ENCODE peak calls at places on chromosome 4, in six cellular contexts. One of them, this sample, is unnamed.
A peak's percentile ranks its signal among the peaks of the same experiment; 100 is the strongest.

GRCh38 chr4:13917010-13917409 is 289.5 kb upstream of the BOD1L1 start:
- DNase-seq in stimulated activated CD4-positive, alpha-beta T cell treated with anti-CD3 and anti-CD28 coated beads, Interleukin-4, amount 100 ng/mL, for 24 hours: no peak
- DNase-seq in stromal cell of bone marrow: peak; percentile 90
- DNase-seq in tibial nerve: no peak
- DNase-seq in left ventricle myocardium inferior: no peak
- DNase-seq in NCI-H510A treated with DMSO at 0.1 percent for 48 hours: no peak
- DNase-seq in this sample: no peak

GRCh38 chr4:41122775-41123174 is 91.6 kb downstream of the APBB2 start:
- DNase-seq in stimulated activated CD4-positive, alpha-beta T cell treated with anti-CD3 and anti-CD28 coated beads, Interleukin-4, amount 100 ng/mL, for 24 hours: no peak
- DNase-seq in stromal cell of bone marrow: no peak
- DNase-seq in left ventricle myocardium inferior: no peak
- DNase-seq in tibial nerve: no peak
- DNase-seq in NCI-H510A treated with DMSO at 0.1 percent for 48 hours: no peak
- DNase-seq in this sample: no peak

GRCh38 chr4:60582167-60582566 is 618.0 kb upstream of the ADGRL3 start:
- DNase-seq in left ventricle myocardium inferior: no peak
- DNase-seq in stromal cell of bone marrow: no peak
- DNase-seq in tibial nerve: no peak
- DNase-seq in stimulated activated CD4-positive, alpha-beta T cell treated with anti-CD3 and anti-CD28 coated beads, Interleukin-4, amount 100 ng/mL, for 24 hours: no peak
- DNase-seq in NCI-H510A treated with DMSO at 0.1 percent for 48 hours: no peak
- DNase-seq in this sample: no peak

GRCh38 chr4:123547167-123547817 is 150.7 kb downstream of the SPRY1 start:
- DNase-seq in left ventricle myocardium inferior: no peak
- DNase-seq in tibial nerve: no peak
- DNase-seq in NCI-H510A treated with DMSO at 0.1 percent for 48 hours: peak; percentile 78
- DNase-seq in stromal cell of bone marrow: no peak
- DNase-seq in stimulated activated CD4-positive, alpha-beta T cell treated with anti-CD3 and anti-CD28 coated beads, Interleukin-4, amount 100 ng/mL, for 24 hours: no peak
- DNase-seq in this sample: no peak

GRCh38 chr4:175424111-175424510 is 388.0 kb downstream of the GPM6A start:
- DNase-seq in stromal cell of bone marrow: no peak
- DNase-seq in stimulated activated CD4-positive, alpha-beta T cell treated with anti-CD3 and anti-CD28 coated beads, Interleukin-4, amount 100 ng/mL, for 24 hours: no peak
- DNase-seq in left ventricle myocardium inferior: no peak
- DNase-seq in NCI-H510A treated with DMSO at 0.1 percent for 48 hours: no peak
- DNase-seq in tibial nerve: no peak
- DNase-seq in this sample: no peak

GRCh38 chr4:122711893-122712292 is 20.6 kb upstream of the BBS12 start:
- DNase-seq in stimulated activated CD4-positive, alpha-beta T cell treated with anti-CD3 and anti-CD28 coated beads, Interleukin-4, amount 100 ng/mL, for 24 hours: no peak
- DNase-seq in left ventricle myocardium inferior: no peak
- DNase-seq in stromal cell of bone marrow: no peak
- DNase-seq in tibial nerve: no peak
- DNase-seq in NCI-H510A treated with DMSO at 0.1 percent for 48 hours: no peak
- DNase-seq in this sample: no peak

GRCh38 chr4:102787096-102787867 is 26.5 kb upstream of the MANBA start:
- DNase-seq in left ventricle myocardium inferior: no peak
- DNase-seq in stimulated activated CD4-positive, alpha-beta T cell treated with anti-CD3 and anti-CD28 coated beads, Interleukin-4, amount 100 ng/mL, for 24 hours: peak; percentile 24
- DNase-seq in NCI-H510A treated with DMSO at 0.1 percent for 48 hours: no peak
- DNase-seq in tibial nerve: no peak
- DNase-seq in stromal cell of bone marrow: peak; percentile 34
- DNase-seq in this sample: no peak

GRCh38 chr4:49044270-49044669 is 58.2 kb downstream of the CWH43 start:
- DNase-seq in NCI-H510A treated with DMSO at 0.1 percent for 48 hours: no peak
- DNase-seq in tibial nerve: no peak
- DNase-seq in left ventricle myocardium inferior: no peak
- DNase-seq in stromal cell of bone marrow: no peak
- DNase-seq in stimulated activated CD4-positive, alpha-beta T cell treated with anti-CD3 and anti-CD28 coated beads, Interleukin-4, amount 100 ng/mL, for 24 hours: no peak
- DNase-seq in this sample: no peak

GRCh38 chr4:10093801-10094552 is 22.6 kb downstream of the WDR1 start:
- DNase-seq in left ventricle myocardium inferior: no peak
- DNase-seq in stimulated activated CD4-positive, alpha-beta T cell treated with anti-CD3 and anti-CD28 coated beads, Interleukin-4, amount 100 ng/mL, for 24 hours: no peak
- DNase-seq in stromal cell of bone marrow: no peak
- DNase-seq in tibial nerve: no peak
- DNase-seq in NCI-H510A treated with DMSO at 0.1 percent for 48 hours: no peak
- DNase-seq in this sample: no peak

GRCh38 chr4:138242076-138242829 is at the start of gene SLC7A11:
- DNase-seq in tibial nerve: peak; percentile 35
- DNase-seq in stimulated activated CD4-positive, alpha-beta T cell treated with anti-CD3 and anti-CD28 coated beads, Interleukin-4, amount 100 ng/mL, for 24 hours: peak; percentile 17
- DNase-seq in left ventricle myocardium inferior: no peak
- DNase-seq in NCI-H510A treated with DMSO at 0.1 percent for 48 hours: peak; percentile 98
- DNase-seq in stromal cell of bone marrow: peak; percentile 96
- DNase-seq in this sample: peak; percentile 86

GRCh38 chr4:10102193-10102980 is 14.2 kb downstream of the WDR1 start:
- DNase-seq in left ventricle myocardium inferior: no peak
- DNase-seq in stimulated activated CD4-positive, alpha-beta T cell treated with anti-CD3 and anti-CD28 coated beads, Interleukin-4, amount 100 ng/mL, for 24 hours: no peak
- DNase-seq in tibial nerve: no peak
- DNase-seq in NCI-H510A treated with DMSO at 0.1 percent for 48 hours: no peak
- DNase-seq in stromal cell of bone marrow: no peak
- DNase-seq in this sample: no peak

GRCh38 chr4:2961411-2962098 is 1.7 kb downstream of the NOP14 start:
- DNase-seq in stromal cell of bone marrow: no peak
- DNase-seq in tibial nerve: no peak
- DNase-seq in NCI-H510A treated with DMSO at 0.1 percent for 48 hours: no peak
- DNase-seq in left ventricle myocardium inferior: no peak
- DNase-seq in stimulated activated CD4-positive, alpha-beta T cell treated with anti-CD3 and anti-CD28 coated beads, Interleukin-4, amount 100 ng/mL, for 24 hours: no peak
- DNase-seq in this sample: no peak

GRCh38 chr4:136001791-136002190 is 1530.5 kb downstream of the PCDH18 start:
- DNase-seq in NCI-H510A treated with DMSO at 0.1 percent for 48 hours: no peak
- DNase-seq in left ventricle myocardium inferior: no peak
- DNase-seq in stromal cell of bone marrow: no peak
- DNase-seq in tibial nerve: no peak
- DNase-seq in stimulated activated CD4-positive, alpha-beta T cell treated with anti-CD3 and anti-CD28 coated beads, Interleukin-4, amount 100 ng/mL, for 24 hours: no peak
- DNase-seq in this sample: no peak

GRCh38 chr4:1174941-1175634 is 2.7 kb upstream of the SPON2 start:
- DNase-seq in NCI-H510A treated with DMSO at 0.1 percent for 48 hours: no peak
- DNase-seq in stimulated activated CD4-positive, alpha-beta T cell treated with anti-CD3 and anti-CD28 coated beads, Interleukin-4, amount 100 ng/mL, for 24 hours: no peak
- DNase-seq in stromal cell of bone marrow: no peak
- DNase-seq in tibial nerve: no peak
- DNase-seq in left ventricle myocardium inferior: no peak
- DNase-seq in this sample: no peak

GRCh38 chr4:10982305-10982704 is 297.7 kb upstream of the CLNK start:
- DNase-seq in stimulated activated CD4-positive, alpha-beta T cell treated with anti-CD3 and anti-CD28 coated beads, Interleukin-4, amount 100 ng/mL, for 24 hours: no peak
- DNase-seq in NCI-H510A treated with DMSO at 0.1 percent for 48 hours: no peak
- DNase-seq in tibial nerve: no peak
- DNase-seq in left ventricle myocardium inferior: no peak
- DNase-seq in stromal cell of bone marrow: no peak
- DNase-seq in this sample: no peak

GRCh38 chr4:178681871-178682270 is 1239.6 kb upstream of the AGA start:
- DNase-seq in left ventricle myocardium inferior: no peak
- DNase-seq in tibial nerve: no peak
- DNase-seq in stromal cell of bone marrow: no peak
- DNase-seq in NCI-H510A treated with DMSO at 0.1 percent for 48 hours: no peak
- DNase-seq in stimulated activated CD4-positive, alpha-beta T cell treated with anti-CD3 and anti-CD28 coated beads, Interleukin-4, amount 100 ng/mL, for 24 hours: no peak
- DNase-seq in this sample: no peak

GRCh38 chr4:123396294-123397275 is at the start of gene SPRY1:
- DNase-seq in stromal cell of bone marrow: peak; percentile 80
- DNase-seq in tibial nerve: peak; percentile 87
- DNase-seq in stimulated activated CD4-positive, alpha-beta T cell treated with anti-CD3 and anti-CD28 coated beads, Interleukin-4, amount 100 ng/mL, for 24 hours: peak; percentile 77
- DNase-seq in left ventricle myocardium inferior: peak; percentile 86
- DNase-seq in NCI-H510A treated with DMSO at 0.1 percent for 48 hours: peak; percentile 76
- DNase-seq in this sample: peak; percentile 58

GRCh38 chr4:183721207-183722081 is 62.4 kb downstream of the TRAPPC11 start:
- DNase-seq in NCI-H510A treated with DMSO at 0.1 percent for 48 hours: no peak
- DNase-seq in stromal cell of bone marrow: no peak
- DNase-seq in left ventricle myocardium inferior: peak; percentile 70
- DNase-seq in stimulated activated CD4-positive, alpha-beta T cell treated with anti-CD3 and anti-CD28 coated beads, Interleukin-4, amount 100 ng/mL, for 24 hours: peak; percentile 57
- DNase-seq in tibial nerve: no peak
- DNase-seq in this sample: no peak

GRCh38 chr4:18938343-18939109 is 917.0 kb upstream of the LCORL start:
- DNase-seq in left ventricle myocardium inferior: no peak
- DNase-seq in tibial nerve: no peak
- DNase-seq in stimulated activated CD4-positive, alpha-beta T cell treated with anti-CD3 and anti-CD28 coated beads, Interleukin-4, amount 100 ng/mL, for 24 hours: no peak
- DNase-seq in NCI-H510A treated with DMSO at 0.1 percent for 48 hours: no peak
- DNase-seq in stromal cell of bone marrow: no peak
- DNase-seq in this sample: no peak

GRCh38 chr4:8289151-8289750 is 19.7 kb downstream of the HTRA3 start:
- DNase-seq in stimulated activated CD4-positive, alpha-beta T cell treated with anti-CD3 and anti-CD28 coated beads, Interleukin-4, amount 100 ng/mL, for 24 hours: no peak
- DNase-seq in NCI-H510A treated with DMSO at 0.1 percent for 48 hours: no peak
- DNase-seq in stromal cell of bone marrow: no peak
- DNase-seq in left ventricle myocardium inferior: no peak
- DNase-seq in tibial nerve: no peak
- DNase-seq in this sample: no peak

GRCh38 chr4:168854216-168854921 is 155.7 kb downstream of the CBR4 start:
- DNase-seq in tibial nerve: peak; percentile 60
- DNase-seq in NCI-H510A treated with DMSO at 0.1 percent for 48 hours: no peak
- DNase-seq in left ventricle myocardium inferior: peak; percentile 32
- DNase-seq in stromal cell of bone marrow: no peak
- DNase-seq in stimulated activated CD4-positive, alpha-beta T cell treated with anti-CD3 and anti-CD28 coated beads, Interleukin-4, amount 100 ng/mL, for 24 hours: no peak
- DNase-seq in this sample: no peak

GRCh38 chr4:108113229-108113628 is 55.5 kb downstream of the LEF1 start:
- DNase-seq in left ventricle myocardium inferior: no peak
- DNase-seq in tibial nerve: no peak
- DNase-seq in stromal cell of bone marrow: no peak
- DNase-seq in stimulated activated CD4-positive, alpha-beta T cell treated with anti-CD3 and anti-CD28 coated beads, Interleukin-4, amount 100 ng/mL, for 24 hours: peak; percentile 52
- DNase-seq in NCI-H510A treated with DMSO at 0.1 percent for 48 hours: no peak
- DNase-seq in this sample: no peak

GRCh38 chr4:74531952-74532794 is 87.2 kb downstream of the AREG start:
- DNase-seq in stromal cell of bone marrow: peak; percentile 80
- DNase-seq in left ventricle myocardium inferior: no peak
- DNase-seq in stimulated activated CD4-positive, alpha-beta T cell treated with anti-CD3 and anti-CD28 coated beads, Interleukin-4, amount 100 ng/mL, for 24 hours: no peak
- DNase-seq in NCI-H510A treated with DMSO at 0.1 percent for 48 hours: peak; percentile 52
- DNase-seq in tibial nerve: no peak
- DNase-seq in this sample: no peak

GRCh38 chr4:8050555-8051206 is 107.9 kb downstream of the ABLIM2 start:
- DNase-seq in NCI-H510A treated with DMSO at 0.1 percent for 48 hours: peak; percentile 82
- DNase-seq in left ventricle myocardium inferior: peak; percentile 86
- DNase-seq in stimulated activated CD4-positive, alpha-beta T cell treated with anti-CD3 and anti-CD28 coated beads, Interleukin-4, amount 100 ng/mL, for 24 hours: no peak
- DNase-seq in stromal cell of bone marrow: peak; percentile 5
- DNase-seq in tibial nerve: peak; percentile 63
- DNase-seq in this sample: peak; percentile 61

GRCh38 chr4:184349283-184350039 is 124.9 kb downstream of the IRF2 start:
- DNase-seq in stimulated activated CD4-positive, alpha-beta T cell treated with anti-CD3 and anti-CD28 coated beads, Interleukin-4, amount 100 ng/mL, for 24 hours: no peak
- DNase-seq in NCI-H510A treated with DMSO at 0.1 percent for 48 hours: no peak
- DNase-seq in tibial nerve: no peak
- DNase-seq in left ventricle myocardium inferior: no peak
- DNase-seq in stromal cell of bone marrow: no peak
- DNase-seq in this sample: no peak

This sample was measured in NCI-H774.